ENCODE peak calls at places on chromosomes 16 and 17, in four cellular contexts. O, Z, C and V are unnamed samples.
A peak's percentile ranks its signal among the peaks of the same experiment; 100 is the strongest.

GRCh38 chr16:23464196-23464595 is 11.2 kb upstream of the COG7 start:
- DNase-seq in O (no peak), Z (no peak), C (no peak), V (no peak)

GRCh38 chr16:21194771-21195301 is 16.5 kb downstream of the ZP2 start:
- DNase-seq in O (no peak), C (no peak), Z (no peak), V (no peak)

GRCh38 chr17:13403982-13404931 is 197.5 kb downstream of the HS3ST3A1 start:
- DNase-seq in O (no peak), C (no peak), Z (no peak), V (no peak)

GRCh38 chr17:73575470-73576235 is 68.6 kb downstream of the SDK2 start:
- DNase-seq in Z (no peak), O (no peak), C (no peak), V (no peak)

GRCh38 chr17:48025904-48026502 is 11.6 kb downstream of the COPZ2 start:
- DNase-seq in O (no peak), Z (no peak), C (no peak), V (no peak)

GRCh38 chr16:4501071-4501478 is 24.9 kb downstream of the HMOX2 start:
- DNase-seq in C (no peak), O (no peak), Z (no peak), V (peak; percentile 88)

GRCh38 chr16:17773698-17774101 is 302.9 kb upstream of the XYLT1 start:
- DNase-seq in O (no peak), C (no peak), Z (no peak), V (no peak)

GRCh38 chr16:2196162-2196980 is at the start of gene CASKIN1:
- DNase-seq in O (peak; percentile 88), Z (no peak), C (no peak), V (no peak)

GRCh38 chr16:84084570-84085270 is 32.0 kb downstream of the MBTPS1 start:
- DNase-seq in O (peak; percentile 83), C (peak; percentile 70), Z (peak; percentile 64), V (peak; percentile 76)

GRCh38 chr16:10619271-10619849 is 39.0 kb upstream of the EMP2 start:
- DNase-seq in O (peak; percentile 73), Z (no peak), C (peak; percentile 69), V (peak; percentile 60)

GRCh38 chr16:64455275-64455674 is 666.6 kb downstream of the CDH11 start:
- DNase-seq in C (no peak), O (no peak), Z (no peak), V (no peak)

GRCh38 chr17:79322216-79323123 is 247.8 kb downstream of the ENGASE start:
- DNase-seq in Z (no peak), O (no peak), C (no peak), V (no peak)

GRCh38 chr16:75860654-75861053 is 134.4 kb upstream of the CPHXL start:
- DNase-seq in C (no peak), O (no peak), Z (no peak), V (no peak)

GRCh38 chr16:85613609-85614337 is 651 bp downstream of the GSE1 start:
- DNase-seq in Z (no peak), C (peak; percentile 86), O (peak; percentile 64), V (peak; percentile 55)

GRCh38 chr17:8192070-8192815 is 2.3 kb upstream of the BORCS6 start:
- DNase-seq in C (peak; percentile 96), O (peak; percentile 79), Z (no peak), V (peak; percentile 78)

GRCh38 chr17:70767102-70767701 is 597.9 kb downstream of the KCNJ2 start:
- DNase-seq in C (no peak), Z (peak; percentile 42), O (no peak), V (no peak)

GRCh38 chr16:85823328-85823920 is 23.9 kb downstream of the COX4I1 start:
- DNase-seq in Z (no peak), O (no peak), C (no peak), V (no peak)

GRCh38 chr16:27239906-27240655 is 28.5 kb downstream of the NSMCE1 start:
- DNase-seq in C (peak; percentile 46), O (no peak), Z (no peak), V (no peak)

GRCh38 chr17:74532115-74532514 is 840 bp upstream of the CD300LB start:
- DNase-seq in O (no peak), Z (no peak), C (peak; percentile 71), V (peak; percentile 35)

GRCh38 chr16:10688291-10688690 is 6.4 kb downstream of the TEKT5 start:
- DNase-seq in Z (no peak), C (no peak), O (no peak), V (peak; percentile 84)

GRCh38 chr16:28326881-28327610 is 34.7 kb downstream of the SBK1 start:
- DNase-seq in C (peak; percentile 63), O (peak; percentile 73), Z (peak; percentile 26), V (peak; percentile 67)

GRCh38 chr16:28320741-28321140 is 28.4 kb downstream of the SBK1 start:
- DNase-seq in C (no peak), Z (no peak), O (no peak), V (no peak)

GRCh38 chr16:28321700-28322411 is 29.5 kb downstream of the SBK1 start:
- DNase-seq in Z (peak; percentile 12), O (peak; percentile 61), C (no peak), V (no peak)

GRCh38 chr16:28324235-28324886 is 32.0 kb downstream of the SBK1 start:
- DNase-seq in C (peak; percentile 38), Z (no peak), O (no peak), V (peak; percentile 25)

GRCh38 chr16:28324887-28325279 is 32.6 kb downstream of the SBK1 start:
- DNase-seq in C (peak; percentile 14), O (no peak), Z (no peak), V (no peak)
- TF ChIP-seq POLR2AphosphoS5 in C (no peak), O (no peak), Z (no peak), V (no peak)

GRCh38 chr17:44906010-44906646 is 6.9 kb upstream of the EFTUD2 start:
- DNase-seq in O (no peak), Z (peak; percentile 42), C (no peak), V (no peak)
- H3K4me3 ChIP-seq in O (no peak overlapping the region), Z (peak overlapping the region; percentile 24), C (no peak overlapping the region), V (no peak overlapping the region)

GRCh38 chr16:86946396-86946795 is 368.0 kb downstream of the FOXL1 start:
- DNase-seq in Z (no peak), C (no peak), O (no peak), V (no peak)
- TF ChIP-seq POLR2AphosphoS5 in Z (no peak), C (no peak), O (no peak), V (no peak)

GRCh38 chr16:30628628-30629342 is 18.6 kb upstream of the ZNF689 start:
- DNase-seq in Z (peak; percentile 70), O (peak; percentile 73), C (peak; percentile 91), V (peak; percentile 91)
- H3K4me3 ChIP-seq in Z (no peak overlapping the region), O (no peak overlapping the region), C (no peak overlapping the region), V (peak overlapping the region; percentile 5)

GRCh38 chr16:70304892-70305448 is 6.0 kb downstream of the DDX19B start:
- DNase-seq in O (no peak), C (no peak), Z (no peak), V (no peak)

GRCh38 chr16:70302745-70303144 is 3.8 kb downstream of the DDX19B start:
- DNase-seq in Z (no peak), C (no peak), O (no peak), V (no peak)

GRCh38 chr16:70295634-70296033 is 3.4 kb upstream of the DDX19B start:
- DNase-seq in Z (no peak), O (no peak), C (no peak), V (no peak)

GRCh38 chr16:70298988-70299938 is at the start of gene DDX19B:
- DNase-seq in O (peak; percentile 57), C (peak; percentile 90), Z (peak; percentile 40), V (peak; percentile 83)

GRCh38 chr16:70301121-70301520 is 2.1 kb downstream of the DDX19B start:
- DNase-seq in C (no peak), Z (no peak), O (no peak), V (no peak)
- TF ChIP-seq POLR2AphosphoS5 in C (no peak), Z (no peak), O (no peak), V (no peak)

DNA sequence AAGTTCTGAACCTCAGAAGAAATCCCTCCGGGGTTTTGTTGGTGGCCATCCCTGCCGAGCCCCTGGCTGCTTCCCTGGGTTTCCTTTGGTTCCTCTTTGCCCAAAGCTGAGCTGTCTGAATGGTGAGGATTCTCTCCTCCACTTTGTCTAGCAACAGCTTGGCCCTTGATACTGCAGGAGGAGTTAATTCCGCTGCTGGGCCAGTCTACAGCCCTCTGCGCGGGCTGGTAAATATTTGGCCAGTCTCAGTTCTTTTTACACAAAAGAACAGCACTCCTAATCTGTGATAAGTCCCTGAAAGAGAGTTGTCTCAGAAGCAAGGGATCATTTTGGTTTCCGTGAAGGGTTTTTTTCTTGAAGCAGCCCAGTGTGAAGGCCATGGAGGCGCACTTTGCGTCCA is 171.0 kb downstream of the RAB11FIP4 start:
- DNase-seq in O (no peak), C (no peak), Z (no peak), V (peak; percentile 52)
- H3K4me3 ChIP-seq in O (no peak overlapping the region), C (no peak overlapping the region), Z (no peak overlapping the region), V (peak overlapping the region; percentile 16)

DNA sequence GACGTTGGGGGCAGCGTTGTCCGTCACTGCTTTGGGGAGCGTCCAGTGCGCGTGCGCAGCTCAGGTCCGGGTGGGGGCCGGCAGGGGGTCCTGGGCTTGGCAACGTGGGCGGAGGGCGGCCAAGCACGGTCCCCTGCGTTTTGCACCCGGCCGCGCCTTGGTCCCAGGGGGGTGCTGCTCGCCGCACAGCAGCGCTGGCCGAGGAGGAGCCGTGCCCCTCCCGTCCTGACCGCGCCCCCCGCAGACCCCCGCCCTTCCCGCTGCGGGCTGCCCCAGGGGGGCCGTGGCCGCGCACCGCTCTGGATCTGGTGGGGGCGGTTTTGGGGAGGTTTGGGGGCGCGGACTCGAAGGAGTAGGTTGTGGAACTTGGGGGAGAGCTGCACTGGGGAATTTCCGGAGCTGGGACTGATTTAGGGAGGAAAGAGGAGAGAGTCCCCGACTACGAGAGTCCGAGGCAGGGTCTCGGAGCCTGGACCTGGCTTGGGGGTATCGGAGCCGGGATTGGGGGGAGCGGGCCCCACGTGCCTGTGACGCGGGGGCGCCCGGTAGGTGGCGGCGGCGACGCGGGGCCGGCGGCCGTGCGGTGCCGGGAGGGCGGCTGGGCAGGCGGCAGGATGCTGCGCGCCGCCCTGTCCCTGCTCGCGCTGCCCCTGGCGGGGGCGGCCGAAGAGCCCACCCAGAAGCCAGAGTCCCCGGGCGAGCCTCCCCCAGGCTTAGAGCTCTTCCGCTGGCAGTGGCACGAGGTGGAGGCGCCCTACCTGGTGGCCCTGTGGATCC is at the start of gene SLC9A5:
- DNase-seq in Z (no peak), C (peak; percentile 75), O (peak; percentile 66), V (no peak)
- TF ChIP-seq POLR2AphosphoS5 in Z (peak; percentile 49), C (no peak), O (no peak), V (no peak)

GRCh38 chr17:39639043-39639442 is 2.1 kb downstream of the STARD3 start:
- DNase-seq in C (no peak), O (no peak), Z (no peak), V (no peak)
- H3K4me3 ChIP-seq in C (no peak overlapping the region), O (no peak overlapping the region), Z (no peak overlapping the region), V (no peak overlapping the region)

GRCh38 chr16:88754109-88754911 is 30.7 kb downstream of the PIEZO1 start:
- DNase-seq in Z (no peak), O (no peak), C (no peak), V (no peak)

GRCh38 chr16:88752386-88753002 is 32.5 kb downstream of the PIEZO1 start:
- DNase-seq in C (no peak), O (no peak), Z (no peak), V (no peak)

GRCh38 chr16:88754912-88755744 is 29.9 kb downstream of the PIEZO1 start:
- DNase-seq in C (no peak), O (no peak), Z (no peak), V (no peak)

GRCh38 chr16:88753191-88753590 is 31.8 kb downstream of the PIEZO1 start:
- DNase-seq in C (no peak), O (no peak), Z (no peak), V (no peak)

GRCh38 chr16:88753600-88753999 is 31.4 kb downstream of the PIEZO1 start:
- DNase-seq in C (no peak), O (no peak), Z (no peak), V (no peak)
- TF ChIP-seq POLR2AphosphoS5 in C (no peak), O (no peak), Z (no peak), V (no peak)